ENCODE peak calls at places on chromosome X, in four cellular contexts. S, U, V and B are unnamed samples.

GRCh38 chrX:2548731-2549423 is 48.1 kb upstream of the DHRSX start:
- DNase-seq in S (no peak), U (no peak), V (peak; percentile 69), B (peak; percentile 97)

GRCh38 chrX:111917591-111917990 is 41.6 kb downstream of the TRPC5OS start:
- DNase-seq in S (no peak), U (no peak), V (no peak), B (no peak)

GRCh38 chrX:54922547-54922946 is 1.9 kb downstream of the TRO start:
- DNase-seq in S (no peak), U (no peak), V (no peak), B (no peak)

GRCh38 chrX:87397103-87397886 is 120.3 kb upstream of the KLHL4 start:
- DNase-seq in S (no peak), U (no peak), V (no peak), B (no peak)

GRCh38 chrX:49053223-49054072 is 5.4 kb upstream of the CCDC120 start:
- DNase-seq in S (peak; percentile 67), U (peak; percentile 58), V (peak; percentile 90), B (peak; percentile 83)

GRCh38 chrX:48999030-48999429 is 3.0 kb downstream of the GRIPAP1 start:
- DNase-seq in S (no peak), U (no peak), V (no peak), B (no peak)

GRCh38 chrX:17028381-17028780 is 81.9 kb downstream of the REPS2 start:
- DNase-seq in S (no peak), U (no peak), V (no peak), B (no peak)

GRCh38 chrX:33198561-33199279 is 12.6 kb downstream of the DMD start:
- DNase-seq in S (no peak), U (no peak), V (no peak), B (no peak)

GRCh38 chrX:28794751-28795150 is 207.5 kb downstream of the IL1RAPL1 start:
- DNase-seq in S (no peak), U (no peak), V (no peak), B (no peak)

GRCh38 chrX:46180258-46180687 is 364.9 kb downstream of the ZNF674 start:
- DNase-seq in S (peak; percentile 0), U (no peak), V (peak; percentile 64), B (peak; percentile 86)

GRCh38 chrX:10633722-10634121 is 13.3 kb upstream of the MID1 start:
- DNase-seq in S (no peak), U (peak; percentile 76), V (no peak), B (peak; percentile 86)

GRCh38 chrX:18348047-18348446 is 6.4 kb downstream of the SCML2 start:
- DNase-seq in S (no peak), U (no peak), V (no peak), B (peak; percentile 86)

GRCh38 chrX:55908685-55909212 is 191.2 kb downstream of the RRAGB start:
- DNase-seq in S (peak; percentile 3), U (no peak), V (peak; percentile 69), B (no peak)

GRCh38 chrX:100880368-100880767 is 6.2 kb upstream of the NOX1 start:
- DNase-seq in S (no peak), U (no peak), V (no peak), B (no peak)

GRCh38 chrX:72308566-72309296 is 3.0 kb upstream of the CITED1 start:
- DNase-seq in S (peak; percentile 56), U (peak; percentile 59), V (peak; percentile 91), B (peak; percentile 90)

GRCh38 chrX:34918856-34919255 is 23.7 kb upstream of the FAM47B start:
- DNase-seq in S (peak; percentile 11), U (no peak), V (peak; percentile 70), B (peak; percentile 44)

GRCh38 chrX:152640039-152640818 is 2.5 kb downstream of the GABRQ start:
- DNase-seq in S (no peak), U (no peak), V (no peak), B (no peak)

GRCh38 chrX:26783512-26784225 is 567.7 kb downstream of the MAGEB5 start:
- DNase-seq in S (peak; percentile 0), U (no peak), V (peak; percentile 62), B (peak; percentile 57)

GRCh38 chrX:47628980-47629379 is 750 bp downstream of the CFP start:
- DNase-seq in S (no peak), U (no peak), V (peak; percentile 71), B (no peak)

GRCh38 chrX:2785538-2785937 is 33.7 kb downstream of the XG start:
- DNase-seq in S (no peak), U (no peak), V (no peak), B (no peak)

GRCh38 chrX:109270580-109271484 is 211.1 kb downstream of the GUCY2F start:
- DNase-seq in S (no peak), U (no peak), V (no peak), B (no peak)

GRCh38 chrX:85084770-85085393 is 81.2 kb downstream of the APOOL start:
- DNase-seq in S (peak; percentile 1), U (no peak), V (peak; percentile 54), B (peak; percentile 66)

GRCh38 chrX:56233682-56234081 is 1.5 kb downstream of the KLF8 start:
- DNase-seq in S (no peak), U (peak; percentile 73), V (peak; percentile 85), B (no peak)

GRCh38 chrX:130975947-130976346 is 72.9 kb upstream of the ENOX2 start:
- DNase-seq in S (peak; percentile 17), U (no peak), V (peak; percentile 57), B (peak; percentile 77)

GRCh38 chrX:626745-627509 is 3.7 kb upstream of the SHOX start:
- DNase-seq in S (no peak), U (no peak), V (peak; percentile 53), B (no peak)

GRCh38 chrX:56978172-56978571 is 17.2 kb downstream of the SPIN3 start:
- DNase-seq in S (no peak), U (peak; percentile 22), V (peak; percentile 78), B (peak; percentile 50)

GRCh38 chrX:74431807-74432206 is 10.5 kb downstream of the SLC16A2 start:
- DNase-seq in S (peak; percentile 0), U (no peak), V (no peak), B (no peak)

GRCh38 chrX:375181-376036 is 11.3 kb downstream of the PPP2R3B start:
- DNase-seq in S (no peak), U (no peak), V (no peak), B (no peak)

GRCh38 chrX:135520022-135520552 is 373 bp upstream of the INTS6L start:
- DNase-seq in S (no peak), U (no peak), V (no peak), B (peak; percentile 40)

GRCh38 chrX:30278365-30278764 is 30.8 kb downstream of the NR0B1 start:
- DNase-seq in S (no peak), U (no peak), V (no peak), B (no peak)

GRCh38 chrX:30282527-30282926 is 26.7 kb downstream of the NR0B1 start:
- DNase-seq in S (no peak), U (no peak), V (no peak), B (no peak)

GRCh38 chrX:30280428-30280827 is 28.8 kb downstream of the NR0B1 start:
- DNase-seq in S (no peak), U (no peak), V (no peak), B (no peak)

DNA sequence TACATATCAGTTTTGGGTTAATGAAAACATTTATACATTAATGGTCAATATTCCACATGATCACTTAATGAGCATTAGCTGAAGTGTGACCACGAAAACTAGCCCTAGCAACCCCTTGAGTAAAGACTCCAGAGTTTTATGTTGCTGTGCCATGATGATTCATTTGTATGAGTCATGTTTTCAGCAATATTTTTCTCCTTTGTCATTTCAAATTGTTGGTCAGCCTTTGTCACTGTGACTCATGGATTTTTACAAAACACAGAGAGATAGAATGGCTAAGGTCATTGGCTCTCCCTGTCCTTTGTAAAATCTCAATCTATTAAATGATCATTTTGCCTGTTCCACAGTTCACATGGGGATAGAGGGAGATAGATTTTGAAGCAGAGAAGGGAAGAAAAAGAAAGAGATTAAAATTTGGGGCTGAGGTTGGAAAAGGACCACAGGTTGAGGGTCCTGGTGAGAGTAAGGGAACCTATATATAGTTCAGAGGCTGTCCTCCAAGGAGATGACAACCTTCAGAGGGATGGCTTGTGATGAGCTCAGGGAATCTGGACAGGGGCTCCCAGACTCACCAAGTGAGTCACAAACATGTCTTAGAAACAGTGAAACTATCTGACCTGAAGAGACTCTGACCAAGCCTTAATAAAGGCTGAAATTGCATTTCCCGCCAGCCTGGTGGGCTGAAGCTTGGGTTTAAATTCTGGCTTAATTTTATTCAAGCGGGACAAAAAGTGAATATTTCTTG is 25.6 kb downstream of the NR0B1 start:
- DNase-seq in S (no peak), U (no peak), V (no peak), B (no peak)
- H3K4me1 ChIP-seq in S (no peaks in the 10 kb centered on the region), U (no peaks in the 10 kb centered on the region), V (no peaks in the 10 kb centered on the region), B (no peaks in the 10 kb centered on the region)

DNA sequence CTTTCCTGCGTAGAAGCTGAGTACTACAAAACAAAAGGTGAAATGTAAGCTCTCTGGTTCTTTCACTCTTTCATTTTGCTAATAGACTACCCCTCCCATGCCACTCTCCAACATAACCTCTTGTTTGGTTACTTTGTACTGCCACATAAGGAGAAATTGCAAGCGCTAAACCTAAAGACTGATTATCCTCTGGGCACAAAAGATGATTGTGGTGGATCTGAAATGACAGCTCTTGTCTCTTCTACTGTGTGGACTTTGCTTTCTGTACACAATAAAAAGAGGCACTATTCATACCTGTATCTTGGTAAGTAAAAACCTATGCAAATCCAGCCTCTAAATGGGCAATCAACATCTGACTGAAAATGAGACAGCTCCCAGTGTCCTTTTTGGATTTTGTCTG is 5.3 kb downstream of the MBNL3 start:
- DNase-seq in S (no peak), U (no peak), V (no peak), B (peak; percentile 21)
- H3K4me1 ChIP-seq in S (peaks cover 17% of the 10 kb centered on the region), U (peaks cover 12% of the 10 kb centered on the region), V (no peaks in the 10 kb centered on the region), B (peaks cover 57% of the 10 kb centered on the region)

DNA sequence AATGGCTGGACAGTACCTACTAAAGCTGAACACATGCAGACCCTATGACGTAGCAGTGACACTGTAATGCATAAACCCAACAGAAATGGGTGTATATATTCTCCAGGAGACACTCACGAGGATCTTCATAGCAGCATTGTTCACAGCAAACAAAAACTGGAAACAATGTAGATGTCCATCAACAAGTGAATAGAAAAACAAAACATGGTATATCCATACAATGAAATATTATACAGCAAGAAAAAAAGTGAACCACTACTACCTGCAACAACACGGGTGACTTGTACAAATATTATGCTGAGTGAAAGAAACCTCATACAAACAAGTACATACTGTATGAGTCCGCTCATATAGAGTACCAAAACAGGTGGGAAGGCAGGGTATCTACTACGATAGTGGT is 16.5 kb downstream of the ARHGEF6 start:
- DNase-seq in S (no peak), U (no peak), V (no peak), B (no peak)
- H3K4me1 ChIP-seq in S (peaks cover 11% of the 10 kb centered on the region), U (no peaks in the 10 kb centered on the region), V (no peaks in the 10 kb centered on the region), B (peaks cover 13% of the 10 kb centered on the region)

GRCh38 chrX:150574824-150575409 is 6.5 kb downstream of the MTM1 start:
- DNase-seq in S (no peak), U (no peak), V (no peak), B (no peak)

GRCh38 chrX:150572206-150572605 is 3.8 kb downstream of the MTM1 start:
- DNase-seq in S (no peak), U (no peak), V (no peak), B (no peak)

GRCh38 chrX:150575415-150575814 is 7.0 kb downstream of the MTM1 start:
- DNase-seq in S (no peak), U (no peak), V (no peak), B (no peak)

GRCh38 chrX:150570512-150570911 is 2.1 kb downstream of the MTM1 start:
- DNase-seq in S (no peak), U (no peak), V (no peak), B (no peak)

DNA sequence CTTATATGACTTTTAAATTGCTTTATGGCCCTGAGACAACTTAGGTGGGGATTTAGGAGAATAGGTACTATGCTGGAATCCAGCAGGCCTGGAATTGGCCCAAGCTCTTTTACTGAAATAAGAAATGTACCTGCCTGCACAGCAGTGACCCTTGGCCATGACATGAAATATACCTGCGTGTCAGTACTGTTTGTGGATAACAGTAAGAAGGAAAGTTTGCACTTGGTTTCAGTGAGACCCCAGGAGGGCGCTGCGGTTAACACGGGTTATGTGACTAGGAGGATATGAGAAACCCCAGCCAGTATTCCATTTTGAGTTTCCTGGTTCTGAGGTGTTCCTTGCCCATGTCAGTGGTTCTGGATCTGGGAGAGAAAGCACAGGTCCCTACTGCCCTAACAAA is 5.3 kb downstream of the MTM1 start:
- DNase-seq in S (no peak), U (no peak), V (no peak), B (no peak)
- H3K4me1 ChIP-seq in S (peaks cover 3% of the 10 kb centered on the region), U (no peaks in the 10 kb centered on the region), V (no peaks in the 10 kb centered on the region), B (peaks cover 42% of the 10 kb centered on the region)